ENCODE peak calls at places on chromosome 3, in five cellular contexts. One of them, this sample, is unnamed.

GRCh38 chr3:173403376-173403775 is 5.8 kb downstream of the NLGN1 start:
- DNase-seq in psoas muscle: no peak
- DNase-seq in tibial artery: no peak
- DNase-seq in iPS-NIHi11: no peak
- DNase-seq in foreskin melanocyte: peak; percentile 85
- DNase-seq in this sample: no peak

GRCh38 chr3:59542276-59542675 is 492.5 kb upstream of the CFAP20DC start:
- DNase-seq in psoas muscle: no peak
- DNase-seq in tibial artery: no peak
- DNase-seq in iPS-NIHi11: no peak
- DNase-seq in foreskin melanocyte: no peak
- DNase-seq in this sample: no peak

GRCh38 chr3:177776656-177777055 is 579.4 kb upstream of the TBL1XR1 start:
- DNase-seq in psoas muscle: no peak
- DNase-seq in tibial artery: no peak
- DNase-seq in iPS-NIHi11: no peak
- DNase-seq in foreskin melanocyte: no peak
- DNase-seq in this sample: no peak

GRCh38 chr3:36405193-36405592 is 24.9 kb downstream of the STAC start:
- DNase-seq in psoas muscle: no peak
- DNase-seq in tibial artery: no peak
- DNase-seq in iPS-NIHi11: no peak
- DNase-seq in foreskin melanocyte: no peak
- DNase-seq in this sample: no peak

GRCh38 chr3:128076783-128077624 is 24.8 kb downstream of the SEC61A1 start:
- DNase-seq in psoas muscle: peak; percentile 44
- DNase-seq in tibial artery: no peak
- DNase-seq in iPS-NIHi11: peak; percentile 32
- DNase-seq in foreskin melanocyte: no peak
- DNase-seq in this sample: peak; percentile 64

GRCh38 chr3:160796089-160796812 is 40.2 kb downstream of the PPM1L start:
- DNase-seq in psoas muscle: no peak
- DNase-seq in tibial artery: no peak
- DNase-seq in iPS-NIHi11: no peak
- DNase-seq in foreskin melanocyte: no peak
- DNase-seq in this sample: no peak

GRCh38 chr3:76044601-76045600 is 259.6 kb upstream of the ZNF717 start:
- DNase-seq in psoas muscle: no peak
- DNase-seq in tibial artery: peak; percentile 26
- DNase-seq in iPS-NIHi11: no peak
- DNase-seq in foreskin melanocyte: peak; percentile 7
- DNase-seq in this sample: no peak

GRCh38 chr3:153051427-153052095 is 110.5 kb upstream of the RAP2B start:
- DNase-seq in psoas muscle: no peak
- DNase-seq in tibial artery: no peak
- DNase-seq in iPS-NIHi11: no peak
- DNase-seq in foreskin melanocyte: no peak
- DNase-seq in this sample: no peak

GRCh38 chr3:76245073-76245472 is 459.7 kb upstream of the ZNF717 start:
- DNase-seq in psoas muscle: no peak
- DNase-seq in tibial artery: no peak
- DNase-seq in iPS-NIHi11: no peak
- DNase-seq in foreskin melanocyte: no peak
- DNase-seq in this sample: no peak

GRCh38 chr3:194404365-194405140 is 5.5 kb upstream of the GP5 start:
- DNase-seq in psoas muscle: no peak
- DNase-seq in tibial artery: no peak
- DNase-seq in iPS-NIHi11: no peak
- DNase-seq in foreskin melanocyte: peak; percentile 47
- DNase-seq in this sample: no peak

GRCh38 chr3:153768559-153769469 is 352.4 kb upstream of the ARHGEF26 start:
- DNase-seq in psoas muscle: no peak
- DNase-seq in tibial artery: no peak
- DNase-seq in iPS-NIHi11: peak; percentile 75
- DNase-seq in foreskin melanocyte: peak; percentile 48
- DNase-seq in this sample: peak; percentile 59

GRCh38 chr3:111538111-111538510 is 3.9 kb upstream of the CD96 start:
- DNase-seq in psoas muscle: no peak
- DNase-seq in tibial artery: no peak
- DNase-seq in iPS-NIHi11: no peak
- DNase-seq in foreskin melanocyte: no peak
- DNase-seq in this sample: no peak

GRCh38 chr3:134179508-134179907 is 71.2 kb downstream of the RYK start:
- DNase-seq in psoas muscle: no peak
- DNase-seq in tibial artery: no peak
- DNase-seq in iPS-NIHi11: no peak
- DNase-seq in foreskin melanocyte: no peak
- DNase-seq in this sample: no peak

GRCh38 chr3:195208183-195208582 is 62.8 kb downstream of the XXYLT1 start:
- DNase-seq in psoas muscle: no peak
- DNase-seq in tibial artery: no peak
- DNase-seq in iPS-NIHi11: no peak
- DNase-seq in foreskin melanocyte: no peak
- DNase-seq in this sample: no peak

GRCh38 chr3:167976880-167977498 is 118.7 kb downstream of the GOLIM4 start:
- DNase-seq in psoas muscle: no peak
- DNase-seq in tibial artery: no peak
- DNase-seq in iPS-NIHi11: no peak
- DNase-seq in foreskin melanocyte: peak; percentile 52
- DNase-seq in this sample: no peak

GRCh38 chr3:177294221-177294620 is 96.9 kb upstream of the TBL1XR1 start:
- DNase-seq in psoas muscle: peak; percentile 53
- DNase-seq in tibial artery: peak; percentile 73
- DNase-seq in iPS-NIHi11: peak; percentile 30
- DNase-seq in foreskin melanocyte: peak; percentile 46
- DNase-seq in this sample: no peak